ENCODE peak calls at places on chromosomes 12 and 14, in seven cellular contexts. One of them, this sample, is unnamed.
A peak's percentile ranks its signal among the peaks of the same experiment; 100 is the strongest.

GRCh38 chr12:62725781-62726180 is 209.2 kb downstream of the PPM1H start:
- DNase-seq in pancreas: no peak
- DNase-seq in AG10803: no peak
- DNase-seq in osteocyte: no peak
- DNase-seq in fibroblast of mammary gland: no peak
- DNase-seq in fibroblast of pulmonary artery: no peak
- DNase-seq in cardiac fibroblast: no peak
- DNase-seq in this sample: no peak

GRCh38 chr12:103475073-103475472 is 20.7 kb downstream of the C12orf42 start:
- DNase-seq in pancreas: no peak
- DNase-seq in AG10803: no peak
- DNase-seq in osteocyte: no peak
- DNase-seq in fibroblast of mammary gland: no peak
- DNase-seq in fibroblast of pulmonary artery: no peak
- DNase-seq in cardiac fibroblast: no peak
- DNase-seq in this sample: no peak

GRCh38 chr12:100229036-100229635 is 28.5 kb downstream of the ACTR6 start:
- DNase-seq in pancreas: no peak
- DNase-seq in AG10803: peak; percentile 3
- DNase-seq in osteocyte: no peak
- DNase-seq in fibroblast of mammary gland: peak; percentile 30
- DNase-seq in fibroblast of pulmonary artery: peak; percentile 29
- DNase-seq in cardiac fibroblast: peak; percentile 21
- DNase-seq in this sample: peak; percentile 53

GRCh38 chr14:68598621-68599447 is 194.0 kb downstream of the ZFP36L1 start:
- DNase-seq in pancreas: peak; percentile 76
- DNase-seq in AG10803: no peak
- DNase-seq in osteocyte: no peak
- DNase-seq in fibroblast of mammary gland: peak; percentile 95
- DNase-seq in fibroblast of pulmonary artery: peak; percentile 98
- DNase-seq in cardiac fibroblast: peak; percentile 98
- DNase-seq in this sample: peak; percentile 83

GRCh38 chr12:48823281-48823680 is 5.0 kb downstream of the CACNB3 start:
- DNase-seq in pancreas: no peak
- DNase-seq in AG10803: no peak
- DNase-seq in osteocyte: no peak
- DNase-seq in fibroblast of mammary gland: no peak
- DNase-seq in fibroblast of pulmonary artery: no peak
- DNase-seq in cardiac fibroblast: no peak
- DNase-seq in this sample: no peak

GRCh38 chr12:15931590-15932053 is 20.5 kb downstream of the DERA start:
- DNase-seq in pancreas: no peak
- DNase-seq in AG10803: peak; percentile 18
- DNase-seq in osteocyte: no peak
- DNase-seq in fibroblast of mammary gland: peak; percentile 44
- DNase-seq in fibroblast of pulmonary artery: no peak
- DNase-seq in cardiac fibroblast: no peak
- DNase-seq in this sample: no peak

GRCh38 chr12:121033625-121034349 is 5.3 kb downstream of the OASL start:
- DNase-seq in pancreas: no peak
- DNase-seq in AG10803: peak; percentile 46
- DNase-seq in osteocyte: no peak
- DNase-seq in fibroblast of mammary gland: peak; percentile 61
- DNase-seq in fibroblast of pulmonary artery: no peak
- DNase-seq in cardiac fibroblast: peak; percentile 43
- DNase-seq in this sample: peak; percentile 93

GRCh38 chr12:84034891-84035290 is 877.7 kb downstream of the SLC6A15 start:
- DNase-seq in pancreas: no peak
- DNase-seq in AG10803: no peak
- DNase-seq in osteocyte: no peak
- DNase-seq in fibroblast of mammary gland: no peak
- DNase-seq in fibroblast of pulmonary artery: no peak
- DNase-seq in cardiac fibroblast: no peak
- DNase-seq in this sample: no peak

GRCh38 chr12:49208661-49209060 is 19.8 kb upstream of the TUBA1A start:
- DNase-seq in pancreas: no peak
- DNase-seq in AG10803: no peak
- DNase-seq in osteocyte: no peak
- DNase-seq in fibroblast of mammary gland: no peak
- DNase-seq in fibroblast of pulmonary artery: no peak
- DNase-seq in cardiac fibroblast: no peak
- DNase-seq in this sample: no peak

GRCh38 chr14:91058017-91058675 is 2.3 kb downstream of the RPS6KA5 start:
- DNase-seq in pancreas: no peak
- DNase-seq in AG10803: peak; percentile 61
- DNase-seq in osteocyte: no peak
- DNase-seq in fibroblast of mammary gland: peak; percentile 3
- DNase-seq in fibroblast of pulmonary artery: no peak
- DNase-seq in cardiac fibroblast: no peak
- DNase-seq in this sample: no peak

GRCh38 chr12:109946505-109946904 is 46.4 kb downstream of the TCHP start:
- DNase-seq in pancreas: peak; percentile 57
- DNase-seq in AG10803: peak; percentile 21
- DNase-seq in osteocyte: no peak
- DNase-seq in fibroblast of mammary gland: no peak
- DNase-seq in fibroblast of pulmonary artery: peak; percentile 44
- DNase-seq in cardiac fibroblast: peak; percentile 41
- DNase-seq in this sample: no peak

GRCh38 chr14:52391866-52392600 is 77.9 kb downstream of the PTGER2 start:
- DNase-seq in pancreas: no peak
- DNase-seq in AG10803: peak; percentile 84
- DNase-seq in osteocyte: no peak
- DNase-seq in fibroblast of mammary gland: peak; percentile 88
- DNase-seq in fibroblast of pulmonary artery: peak; percentile 58
- DNase-seq in cardiac fibroblast: peak; percentile 32
- DNase-seq in this sample: no peak

GRCh38 chr14:102229071-102229738 is 75.8 kb downstream of the MOK start:
- DNase-seq in pancreas: no peak
- DNase-seq in AG10803: no peak
- DNase-seq in osteocyte: no peak
- DNase-seq in fibroblast of mammary gland: no peak
- DNase-seq in fibroblast of pulmonary artery: no peak
- DNase-seq in cardiac fibroblast: no peak
- DNase-seq in this sample: no peak

GRCh38 chr12:53217049-53217929 is 10.2 kb upstream of the ITGB7 start:
- DNase-seq in pancreas: no peak
- DNase-seq in AG10803: peak; percentile 72
- DNase-seq in osteocyte: no peak
- DNase-seq in fibroblast of mammary gland: peak; percentile 50
- DNase-seq in fibroblast of pulmonary artery: peak; percentile 44
- DNase-seq in cardiac fibroblast: peak; percentile 53
- DNase-seq in this sample: peak; percentile 63

GRCh38 chr12:106109168-106109910 is 29.4 kb downstream of the NUAK1 start:
- DNase-seq in pancreas: no peak
- DNase-seq in AG10803: no peak
- DNase-seq in osteocyte: no peak
- DNase-seq in fibroblast of mammary gland: no peak
- DNase-seq in fibroblast of pulmonary artery: peak; percentile 75
- DNase-seq in cardiac fibroblast: peak; percentile 72
- DNase-seq in this sample: no peak

GRCh38 chr14:70808402-70809237 is 693 bp downstream of the MAP3K9 start:
- DNase-seq in pancreas: peak; percentile 25
- DNase-seq in AG10803: no peak
- DNase-seq in osteocyte: no peak
- DNase-seq in fibroblast of mammary gland: no peak
- DNase-seq in fibroblast of pulmonary artery: no peak
- DNase-seq in cardiac fibroblast: no peak
- DNase-seq in this sample: peak; percentile 49

GRCh38 chr14:74237441-74237840 is 1.8 kb upstream of the VSX2 start:
- DNase-seq in pancreas: no peak
- DNase-seq in AG10803: no peak
- DNase-seq in osteocyte: no peak
- DNase-seq in fibroblast of mammary gland: peak; percentile 17
- DNase-seq in fibroblast of pulmonary artery: no peak
- DNase-seq in cardiac fibroblast: no peak
- DNase-seq in this sample: no peak

GRCh38 chr12:65106948-65107347 is 14.2 kb downstream of the WIF1 start:
- DNase-seq in pancreas: no peak
- DNase-seq in AG10803: peak; percentile 5
- DNase-seq in osteocyte: no peak
- DNase-seq in fibroblast of mammary gland: peak; percentile 36
- DNase-seq in fibroblast of pulmonary artery: peak; percentile 17
- DNase-seq in cardiac fibroblast: peak; percentile 10
- DNase-seq in this sample: peak; percentile 9
- TF ChIP-seq CTCF in pancreas: no peak
- TF ChIP-seq CTCF in AG10803: peak; percentile 46
- TF ChIP-seq CTCF in osteocyte: peak; percentile 53
- TF ChIP-seq CTCF in fibroblast of mammary gland: peak; percentile 41
- TF ChIP-seq CTCF in fibroblast of pulmonary artery: peak; percentile 46
- TF ChIP-seq CTCF in cardiac fibroblast: peak; percentile 28
- TF ChIP-seq CTCF in this sample: no peak

GRCh38 chr12:115267891-115268290 is 583.9 kb upstream of the TBX3 start:
- DNase-seq in pancreas: no peak
- DNase-seq in AG10803: peak; percentile 72
- DNase-seq in osteocyte: no peak
- DNase-seq in fibroblast of mammary gland: no peak
- DNase-seq in fibroblast of pulmonary artery: no peak
- DNase-seq in cardiac fibroblast: no peak
- DNase-seq in this sample: no peak
- TF ChIP-seq CTCF in pancreas: no peak
- TF ChIP-seq CTCF in AG10803: no peak
- TF ChIP-seq CTCF in osteocyte: no peak
- TF ChIP-seq CTCF in fibroblast of mammary gland: no peak
- TF ChIP-seq CTCF in fibroblast of pulmonary artery: no peak
- TF ChIP-seq CTCF in cardiac fibroblast: no peak
- TF ChIP-seq CTCF in this sample: no peak

GRCh38 chr14:66105819-66106218 is 380.4 kb upstream of the CCDC196 start:
- DNase-seq in pancreas: no peak
- DNase-seq in AG10803: peak; percentile 63
- DNase-seq in osteocyte: no peak
- DNase-seq in fibroblast of mammary gland: peak; percentile 56
- DNase-seq in fibroblast of pulmonary artery: peak; percentile 76
- DNase-seq in cardiac fibroblast: peak; percentile 59
- DNase-seq in this sample: peak; percentile 56

GRCh38 chr14:66114071-66114470 is 372.1 kb upstream of the CCDC196 start:
- DNase-seq in pancreas: no peak
- DNase-seq in AG10803: no peak
- DNase-seq in osteocyte: no peak
- DNase-seq in fibroblast of mammary gland: no peak
- DNase-seq in fibroblast of pulmonary artery: no peak
- DNase-seq in cardiac fibroblast: no peak
- DNase-seq in this sample: no peak

GRCh38 chr14:66104486-66104885 is 381.7 kb upstream of the CCDC196 start:
- DNase-seq in pancreas: no peak
- DNase-seq in AG10803: no peak
- DNase-seq in osteocyte: no peak
- DNase-seq in fibroblast of mammary gland: no peak
- DNase-seq in fibroblast of pulmonary artery: no peak
- DNase-seq in cardiac fibroblast: no peak
- DNase-seq in this sample: no peak

GRCh38 chr14:66111891-66112290 is 374.3 kb upstream of the CCDC196 start:
- DNase-seq in pancreas: no peak
- DNase-seq in AG10803: no peak
- DNase-seq in osteocyte: no peak
- DNase-seq in fibroblast of mammary gland: no peak
- DNase-seq in fibroblast of pulmonary artery: no peak
- DNase-seq in cardiac fibroblast: no peak
- DNase-seq in this sample: peak; percentile 17

DNA sequence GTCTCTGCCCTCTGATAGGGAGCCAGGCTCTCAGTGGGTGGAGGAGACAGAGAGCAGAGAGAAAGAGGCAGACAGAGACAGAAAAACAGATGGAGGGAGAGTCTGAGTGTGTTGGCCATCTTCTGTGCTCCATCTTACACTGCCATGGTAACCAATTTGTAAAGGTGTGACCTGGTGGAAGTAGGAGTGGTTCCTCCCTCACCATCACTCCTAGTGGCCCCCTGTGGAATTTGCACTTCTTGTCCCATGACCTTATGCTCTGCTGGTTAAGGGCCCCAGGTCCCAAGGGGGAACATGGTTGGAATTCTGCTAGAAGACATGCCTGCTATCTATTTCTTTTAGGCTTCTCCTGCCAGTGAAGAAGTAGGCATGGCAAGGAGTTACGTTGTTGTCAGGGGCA is 376.7 kb upstream of the CCDC196 start:
- DNase-seq in pancreas: no peak
- DNase-seq in AG10803: no peak
- DNase-seq in osteocyte: no peak
- DNase-seq in fibroblast of mammary gland: no peak
- DNase-seq in fibroblast of pulmonary artery: no peak
- DNase-seq in cardiac fibroblast: no peak
- DNase-seq in this sample: no peak
- TF ChIP-seq CTCF in pancreas: no peak
- TF ChIP-seq CTCF in AG10803: no peak
- TF ChIP-seq CTCF in osteocyte: no peak
- TF ChIP-seq CTCF in fibroblast of mammary gland: no peak
- TF ChIP-seq CTCF in fibroblast of pulmonary artery: no peak
- TF ChIP-seq CTCF in cardiac fibroblast: no peak
- TF ChIP-seq CTCF in this sample: no peak

DNA sequence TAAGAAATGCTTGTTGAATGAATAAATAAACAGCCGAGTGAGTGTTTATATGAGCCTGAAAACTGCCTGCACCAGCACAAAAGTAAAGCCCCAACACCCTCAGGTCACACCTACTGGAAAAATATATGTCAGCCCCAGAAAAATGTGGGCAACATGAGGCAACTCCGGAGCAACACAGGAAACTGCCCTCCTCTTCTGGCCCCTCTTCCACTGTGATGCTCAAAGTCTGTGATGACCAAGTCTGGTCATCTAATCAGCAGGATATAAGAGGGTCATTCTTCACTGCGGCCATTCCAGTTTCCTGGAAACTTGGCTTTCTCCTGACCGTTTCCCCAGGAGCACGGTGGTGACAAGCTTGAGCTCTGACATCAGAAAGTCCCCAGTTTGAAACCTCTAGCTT is 159.6 kb upstream of the PZP start:
- DNase-seq in pancreas: no peak
- DNase-seq in AG10803: peak; percentile 3
- DNase-seq in osteocyte: no peak
- DNase-seq in fibroblast of mammary gland: no peak
- DNase-seq in fibroblast of pulmonary artery: no peak
- DNase-seq in cardiac fibroblast: peak; percentile 8
- DNase-seq in this sample: no peak
- TF ChIP-seq CTCF in pancreas: no peak
- TF ChIP-seq CTCF in AG10803: no peak
- TF ChIP-seq CTCF in osteocyte: no peak
- TF ChIP-seq CTCF in fibroblast of mammary gland: no peak
- TF ChIP-seq CTCF in fibroblast of pulmonary artery: no peak
- TF ChIP-seq CTCF in cardiac fibroblast: no peak
- TF ChIP-seq CTCF in this sample: no peak

GRCh38 chr14:93333631-93334095 is 827 bp upstream of the BTBD7 start:
- DNase-seq in pancreas: no peak
- DNase-seq in AG10803: no peak
- DNase-seq in osteocyte: no peak
- DNase-seq in fibroblast of mammary gland: no peak
- DNase-seq in fibroblast of pulmonary artery: no peak
- DNase-seq in cardiac fibroblast: no peak
- DNase-seq in this sample: no peak

GRCh38 chr14:93337884-93338283 is 5.0 kb upstream of the BTBD7 start:
- DNase-seq in pancreas: no peak
- DNase-seq in AG10803: no peak
- DNase-seq in osteocyte: no peak
- DNase-seq in fibroblast of mammary gland: no peak
- DNase-seq in fibroblast of pulmonary artery: no peak
- DNase-seq in cardiac fibroblast: no peak
- DNase-seq in this sample: no peak

GRCh38 chr14:93332853-93333630 is at the start of gene BTBD7:
- DNase-seq in pancreas: peak; percentile 95
- DNase-seq in AG10803: peak; percentile 90
- DNase-seq in osteocyte: peak; percentile 99
- DNase-seq in fibroblast of mammary gland: peak; percentile 91
- DNase-seq in fibroblast of pulmonary artery: peak; percentile 94
- DNase-seq in cardiac fibroblast: peak; percentile 94
- DNase-seq in this sample: peak; percentile 95

GRCh38 chr14:93332032-93332852 is 594 bp downstream of the BTBD7 start:
- DNase-seq in pancreas: peak; percentile 60
- DNase-seq in AG10803: peak; percentile 37
- DNase-seq in osteocyte: peak; percentile 85
- DNase-seq in fibroblast of mammary gland: peak; percentile 27
- DNase-seq in fibroblast of pulmonary artery: peak; percentile 56
- DNase-seq in cardiac fibroblast: peak; percentile 55
- DNase-seq in this sample: peak; percentile 51

GRCh38 chr14:93337143-93337753 is 4.4 kb upstream of the BTBD7 start:
- DNase-seq in pancreas: no peak
- DNase-seq in AG10803: no peak
- DNase-seq in osteocyte: no peak
- DNase-seq in fibroblast of mammary gland: no peak
- DNase-seq in fibroblast of pulmonary artery: no peak
- DNase-seq in cardiac fibroblast: no peak
- DNase-seq in this sample: no peak
- TF ChIP-seq CTCF in pancreas: no peak
- TF ChIP-seq CTCF in AG10803: no peak
- TF ChIP-seq CTCF in osteocyte: no peak
- TF ChIP-seq CTCF in fibroblast of mammary gland: no peak
- TF ChIP-seq CTCF in fibroblast of pulmonary artery: no peak
- TF ChIP-seq CTCF in cardiac fibroblast: no peak
- TF ChIP-seq CTCF in this sample: no peak